ENCODE peak calls at places on chromosomes 13 and 19, in ten cellular contexts. N is suprapubic skin, B is GM12891, F is stomach, Z is transverse colon, Y is HCT116, W is H1, M is endothelial cell of umbilical vein, O is esophagus muscularis mucosa, L is prostate gland. V is an unnamed sample.

GRCh38 chr19:12665646-12666304 is 767 bp downstream of the MAN2B1 start:
- DNase-seq in N (no peak), B (no peak), F (no peak), Z (no peak), Y (no peak), W (no peak), M (no peak), O (no peak), L (no peak), V (no peak)

GRCh38 chr19:10718205-10719196 is 622 bp downstream of the DNM2 start:
- DNase-seq in N (peak), B (peak), F (peak), Z (peak), Y (no peak), W (peak), M (peak), O (no peak), L (no peak), V (no peak)

GRCh38 chr13:22024381-22024994 is 353.6 kb downstream of the FGF9 start:
- DNase-seq in N (no peak), B (no peak), F (no peak), Z (no peak), Y (no peak), W (no peak), M (no peak), O (peak), L (no peak), V (no peak)

GRCh38 chr13:113466321-113466836 is 13.1 kb upstream of the ADPRHL1 start:
- DNase-seq in N (no peak), B (no peak), F (no peak), Z (no peak), Y (no peak), W (no peak), M (no peak), O (no peak), L (no peak), V (no peak)

GRCh38 chr19:55156202-55157063 is 1.1 kb downstream of the TNNI3 start:
- DNase-seq in N (no peak), B (peak), F (peak), Z (peak), Y (peak), W (peak), M (no peak), O (no peak), L (no peak), V (peak)

GRCh38 chr13:95301947-95302386 is 716 bp upstream of the ABCC4 start:
- DNase-seq in N (no peak), B (peak), F (no peak), Z (no peak), Y (no peak), W (no peak), M (no peak), O (no peak), L (no peak), V (no peak)

GRCh38 chr19:44988896-44989563 is 12.2 kb upstream of the RELB start:
- DNase-seq in N (peak), B (peak), F (peak), Z (peak), Y (peak), W (peak), M (peak), O (no peak), L (peak), V (peak)

GRCh38 chr19:1661995-1662394 is 9.6 kb upstream of the TCF3 start:
- DNase-seq in N (no peak), B (no peak), F (no peak), Z (no peak), Y (no peak), W (no peak), M (no peak), O (no peak), L (no peak), V (no peak)

GRCh38 chr19:39351537-39352037 is 9.4 kb downstream of the SAMD4B start:
- DNase-seq in N (no peak), B (peak), F (no peak), Z (no peak), Y (no peak), W (no peak), M (no peak), O (no peak), L (no peak), V (peak)

GRCh38 chr19:42528354-42529247 is at the start of gene CEACAM1:
- DNase-seq in N (no peak), B (peak), F (peak), Z (peak), Y (no peak), W (peak), M (peak), O (no peak), L (peak), V (peak)

GRCh38 chr19:1213391-1214286 is 8.1 kb downstream of the STK11 start:
- DNase-seq in N (no peak), B (peak), F (peak), Z (peak), Y (no peak), W (no peak), M (peak), O (no peak), L (peak), V (no peak)

GRCh38 chr13:99033814-99034213 is 56.0 kb upstream of the DOCK9 start:
- DNase-seq in N (no peak), B (no peak), F (no peak), Z (no peak), Y (no peak), W (no peak), M (peak), O (no peak), L (no peak), V (no peak)

GRCh38 chr13:39888865-39889810 is 233.7 kb downstream of the COG6 start:
- DNase-seq in N (no peak), B (no peak), F (no peak), Z (no peak), Y (no peak), W (no peak), M (peak), O (peak), L (no peak), V (no peak)

GRCh38 chr13:21118180-21118579 is 56.8 kb upstream of the LATS2 start:
- DNase-seq in N (no peak), B (no peak), F (no peak), Z (no peak), Y (no peak), W (no peak), M (no peak), O (no peak), L (no peak), V (no peak)

GRCh38 chr19:54186351-54186750 is 3.0 kb downstream of the MBOAT7 start:
- DNase-seq in N (no peak), B (no peak), F (no peak), Z (no peak), Y (no peak), W (no peak), M (no peak), O (no peak), L (no peak), V (no peak)

GRCh38 chr13:99313473-99313872 is 6.3 kb upstream of the GPR183 start:
- DNase-seq in N (no peak), B (no peak), F (no peak), Z (no peak), Y (no peak), W (no peak), M (peak), O (no peak), L (no peak), V (no peak)

GRCh38 chr19:49363265-49364082 is at the start of gene DKKL1:
- DNase-seq in N (peak), B (peak), F (peak), Z (peak), Y (peak), W (peak), M (peak), O (peak), L (peak), V (peak)

GRCh38 chr19:7793493-7793892 is 30.4 kb downstream of the CLEC4M start:
- DNase-seq in N (no peak), B (no peak), F (no peak), Z (no peak), Y (no peak), W (no peak), M (no peak), O (no peak), L (no peak), V (no peak)

GRCh38 chr19:29520390-29520789 is 5.4 kb upstream of the VSTM2B start:
- DNase-seq in N (no peak), B (no peak), F (no peak), Z (no peak), Y (no peak), W (no peak), M (no peak), O (no peak), L (no peak), V (no peak)

DNA sequence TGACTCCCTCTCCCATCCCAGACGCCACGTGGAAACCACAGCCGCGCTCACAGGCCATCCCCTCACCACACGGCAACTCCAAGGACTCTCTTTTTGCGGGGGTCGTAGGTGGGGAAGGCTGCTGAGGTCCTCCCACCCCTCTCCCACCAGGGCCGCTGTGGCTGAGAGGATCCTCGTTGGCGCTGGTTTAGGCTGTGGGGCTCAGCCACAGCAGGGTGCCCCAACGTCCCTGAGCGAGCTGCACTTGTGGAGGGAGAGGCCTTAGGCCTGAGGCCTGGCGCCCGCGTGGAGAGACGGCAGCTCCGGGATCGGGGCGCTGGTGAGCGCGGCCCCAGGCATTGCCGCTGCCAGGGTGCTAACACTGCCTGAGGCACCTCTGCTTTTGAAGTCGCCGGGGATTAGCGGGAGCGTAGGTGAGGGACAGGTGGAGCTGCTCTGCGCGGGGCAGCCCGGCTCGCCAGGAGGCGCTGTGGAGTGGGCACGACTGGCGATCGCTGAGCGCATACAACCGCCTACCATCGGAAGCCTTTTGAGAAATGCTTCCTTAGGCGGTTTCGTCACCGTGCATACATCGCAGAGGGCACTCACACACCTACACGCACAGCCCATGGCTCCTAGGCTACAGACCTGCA is 9.0 kb downstream of the ZSCAN1 start:
- DNase-seq in N (no peak), B (no peak), F (no peak), Z (no peak), Y (no peak), W (peak), M (no peak), O (no peak), L (no peak), V (no peak)
- TF ChIP-seq POLR2AphosphoS5 in N (no peak), B (no peak), F (no peak), Z (no peak), Y (no peak), W (no peak), M (no peak), O (no peak), L (no peak), V (no peak)

DNA sequence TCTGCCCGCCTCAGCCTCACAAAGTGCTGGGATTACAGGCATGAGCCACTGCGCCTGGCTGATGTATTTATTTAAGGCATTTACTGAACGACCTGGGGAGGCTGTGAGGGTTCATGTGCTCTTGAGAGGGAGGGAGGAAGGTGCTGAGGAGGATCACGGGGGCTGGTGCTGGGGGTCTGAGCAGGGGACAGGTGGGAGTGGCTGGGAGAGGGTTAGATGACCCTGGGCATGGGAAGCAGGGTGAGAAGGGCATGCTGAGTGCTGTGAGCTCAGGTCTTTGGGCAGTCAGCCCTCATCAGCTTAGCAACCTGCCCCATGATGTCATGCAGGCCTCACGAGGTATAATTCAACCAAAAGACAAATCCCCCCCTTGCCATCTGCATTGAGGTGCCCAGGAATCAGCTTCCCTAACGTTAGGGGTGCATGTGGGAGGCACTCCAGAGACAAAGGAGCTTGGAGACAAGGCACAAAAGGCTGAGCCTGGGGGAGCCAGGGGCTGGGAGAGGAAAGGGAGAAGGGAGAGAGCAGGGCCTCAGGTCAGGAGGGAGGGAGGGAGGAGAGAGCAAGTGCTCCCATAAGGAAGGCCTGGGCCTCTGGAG is 36.4 kb downstream of the SUGP2 start:
- DNase-seq in N (no peak), B (no peak), F (no peak), Z (no peak), Y (no peak), W (no peak), M (no peak), O (no peak), L (no peak), V (no peak)
- TF ChIP-seq POLR2A in N (no peak), B (no peak), F (no peak), Z (no peak), Y (no peak), W (no peak), M (no peak), O (no peak), L (no peak), V (no peak)

DNA sequence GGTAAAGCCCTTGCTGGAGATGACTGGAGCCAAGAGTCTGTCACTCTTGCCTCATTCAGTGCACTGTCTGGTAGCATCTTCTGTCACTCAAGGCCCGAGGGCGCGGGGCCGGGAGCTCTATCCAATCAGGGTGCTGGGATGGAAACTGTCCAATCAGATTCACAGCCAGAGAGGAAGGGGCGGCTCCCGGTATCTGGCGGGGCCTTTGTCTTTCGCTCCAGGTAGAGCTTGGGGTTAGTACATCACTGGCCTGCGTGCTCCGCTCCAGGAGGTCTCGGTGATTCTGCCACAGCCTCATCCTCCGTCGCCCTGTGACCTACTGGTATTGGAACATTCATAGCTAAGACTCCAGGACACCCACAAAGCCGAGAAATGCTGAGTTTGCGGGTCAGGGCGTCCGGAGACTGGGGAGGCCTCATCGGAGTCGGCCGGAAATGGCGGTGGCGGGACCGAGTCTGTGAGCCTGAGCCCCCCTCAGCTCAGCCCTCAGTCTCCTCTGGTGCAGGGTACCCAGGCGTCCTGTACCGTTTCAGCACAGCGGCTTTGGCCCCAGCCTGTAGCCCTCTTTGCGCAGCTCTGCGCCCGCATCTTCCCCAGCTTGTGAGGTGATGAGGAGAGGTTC is 20.6 kb upstream of the ZNF430 start:
- DNase-seq in N (peak), B (peak), F (peak), Z (peak), Y (no peak), W (peak), M (peak), O (peak), L (peak), V (peak)
- TF ChIP-seq POLR2AphosphoS5 in N (no peak), B (no peak), F (no peak), Z (no peak), Y (no peak), W (peak), M (no peak), O (no peak), L (peak), V (peak)

DNA sequence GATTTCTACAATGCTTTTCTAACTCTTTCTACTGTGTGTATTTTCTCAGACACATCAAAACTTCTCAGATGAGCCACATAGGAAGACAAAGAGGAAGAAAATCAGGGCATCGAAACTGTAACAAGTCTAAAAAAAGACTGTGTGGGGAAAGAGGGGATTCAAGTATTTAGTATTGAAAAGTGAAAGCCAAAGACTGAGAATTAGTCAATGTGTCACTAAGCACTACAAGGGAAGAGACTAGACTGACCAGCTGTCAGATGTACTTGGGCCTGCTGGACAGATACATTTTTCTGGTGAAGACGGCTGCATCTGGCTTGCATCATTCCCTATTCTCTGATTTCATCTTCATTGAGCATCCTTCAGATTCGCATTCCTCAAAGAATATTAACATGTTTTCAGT is 25.4 kb downstream of the COMMD6 start:
- DNase-seq in N (no peak), B (peak), F (no peak), Z (no peak), Y (no peak), W (no peak), M (no peak), O (no peak), L (no peak), V (peak)
- TF ChIP-seq POLR2A in N (no peak), B (no peak), F (no peak), Z (no peak), Y (no peak), W (no peak), M (no peak), O (no peak), L (no peak), V (no peak)

GRCh38 chr19:46211201-46211881 is 18.2 kb upstream of the IGFL1 start:
- DNase-seq in N (no peak), B (no peak), F (peak), Z (no peak), Y (peak), W (peak), M (peak), O (no peak), L (peak), V (no peak)
- TF ChIP-seq POLR2AphosphoS5 in N (no peak), B (no peak), F (no peak), Z (no peak), Y (no peak), W (no peak), M (no peak), O (no peak), L (peak), V (no peak)

GRCh38 chr19:58145849-58146248 is 4.7 kb downstream of the ZNF329 start:
- DNase-seq in N (no peak), B (no peak), F (no peak), Z (no peak), Y (no peak), W (no peak), M (no peak), O (no peak), L (no peak), V (no peak)

GRCh38 chr19:58154679-58155648 is 4.4 kb upstream of the ZNF329 start:
- DNase-seq in N (peak), B (peak), F (peak), Z (peak), Y (no peak), W (peak), M (peak), O (peak), L (peak), V (peak)

GRCh38 chr19:58154287-58154678 is 3.7 kb upstream of the ZNF329 start:
- DNase-seq in N (no peak), B (no peak), F (peak), Z (peak), Y (no peak), W (no peak), M (peak), O (no peak), L (peak), V (no peak)

GRCh38 chr19:58153386-58153785 is 2.8 kb upstream of the ZNF329 start:
- DNase-seq in N (no peak), B (no peak), F (no peak), Z (no peak), Y (no peak), W (no peak), M (no peak), O (no peak), L (no peak), V (no peak)

GRCh38 chr19:58150328-58150921 is at the start of gene ZNF329:
- DNase-seq in N (peak), B (peak), F (peak), Z (peak), Y (peak), W (peak), M (peak), O (peak), L (peak), V (peak)
- TF ChIP-seq POLR2A in N (peak), B (peak), F (no peak), Z (peak), Y (no peak), W (peak), M (peak), O (no peak), L (peak), V (peak)

V was measured in GM12892.